ENCODE peak calls at places on chromosomes 7 and 10, in eight cellular contexts. O, Y, S, W, D, X, G and B are unnamed samples.
A peak's percentile ranks its signal among the peaks of the same experiment; 100 is the strongest.

GRCh38 chr10:132845780-132846595 is 60.0 kb upstream of the NKX6-2 start:
- DNase-seq in O (peak; percentile 30), Y (no peak), S (no peak), W (no peak), D (no peak), X (no peak), G (no peak), B (no peak)

GRCh38 chr7:37683263-37684120 is at the start of gene GPR141:
- DNase-seq in O (no peak), Y (no peak), S (no peak), W (no peak), D (no peak), X (no peak), G (peak; percentile 19), B (peak; percentile 58)

GRCh38 chr10:47335906-47336305 is 12.3 kb upstream of the RBP3 start:
- DNase-seq in O (no peak), Y (no peak), S (no peak), W (no peak), D (no peak), X (no peak), G (no peak), B (no peak)

GRCh38 chr7:139619367-139619657 is 95.8 kb downstream of the CLEC2L start:
- DNase-seq in O (no peak), Y (peak; percentile 80), S (no peak), W (peak; percentile 61), D (no peak), X (no peak), G (no peak), B (no peak)

GRCh38 chr7:23490357-23491131 is 20.3 kb upstream of the IGF2BP3 start:
- DNase-seq in O (no peak), Y (peak; percentile 61), S (peak; percentile 41), W (no peak), D (peak; percentile 50), X (peak; percentile 37), G (no peak), B (no peak)

GRCh38 chr7:123030631-123031030 is 35.1 kb upstream of the TAS2R16 start:
- DNase-seq in O (no peak), Y (no peak), S (no peak), W (no peak), D (no peak), X (no peak), G (no peak), B (no peak)

GRCh38 chr10:50322075-50322474 is 70.8 kb upstream of the ASAH2 start:
- DNase-seq in O (no peak), Y (peak; percentile 56), S (no peak), W (peak; percentile 33), D (no peak), X (no peak), G (no peak), B (no peak)

GRCh38 chr10:78579995-78580394 is 488.8 kb upstream of the ZMIZ1 start:
- DNase-seq in O (no peak), Y (peak; percentile 87), S (no peak), W (no peak), D (no peak), X (no peak), G (no peak), B (no peak)

GRCh38 chr10:84194424-84195043 is at the start of gene CDHR1:
- DNase-seq in O (peak; percentile 89), Y (peak; percentile 4), S (peak; percentile 49), W (no peak), D (peak; percentile 38), X (no peak), G (peak; percentile 56), B (no peak)

GRCh38 chr10:121337356-121337936 is 260.8 kb downstream of the FGFR2 start:
- DNase-seq in O (no peak), Y (no peak), S (no peak), W (no peak), D (no peak), X (no peak), G (no peak), B (no peak)

GRCh38 chr10:27819781-27820531 is 74.3 kb upstream of the MKX start:
- DNase-seq in O (no peak), Y (peak; percentile 42), S (no peak), W (no peak), D (no peak), X (no peak), G (peak; percentile 64), B (peak; percentile 34)

GRCh38 chr10:6164271-6165095 is 38.2 kb upstream of the PFKFB3 start:
- DNase-seq in O (no peak), Y (no peak), S (no peak), W (no peak), D (no peak), X (no peak), G (peak; percentile 45), B (no peak)

GRCh38 chr7:1935176-1936005 is 265.3 kb downstream of the ELFN1 start:
- DNase-seq in O (no peak), Y (no peak), S (no peak), W (no peak), D (no peak), X (no peak), G (no peak), B (no peak)

GRCh38 chr7:127934711-127935110 is 96.5 kb downstream of the LRRC4 start:
- DNase-seq in O (no peak), Y (no peak), S (no peak), W (no peak), D (no peak), X (no peak), G (no peak), B (no peak)

GRCh38 chr7:139626817-139627216 is 103.3 kb downstream of the CLEC2L start:
- DNase-seq in O (no peak), Y (no peak), S (no peak), W (no peak), D (no peak), X (no peak), G (no peak), B (no peak)

GRCh38 chr7:71486414-71486813 is 354.5 kb downstream of the GALNT17 start:
- DNase-seq in O (no peak), Y (no peak), S (no peak), W (no peak), D (no peak), X (no peak), G (no peak), B (no peak)